ENCODE peak calls at places on chromosomes 6 and 20, in nine cellular contexts. N, J, M, U, V, W, G, F and P are unnamed samples.

GRCh38 chr6:149895702-149896310 is 2.1 kb downstream of the RAET1E start:
- DNase-seq in N (peak), M (peak), J (peak), V (no peak), W (no peak), G (peak), F (peak), U (peak), P (peak)

GRCh38 chr6:35782424-35782823 is 1.6 kb downstream of the CLPSL1 start:
- DNase-seq in W (no peak), V (no peak), J (no peak), F (no peak), U (no peak), N (no peak), M (peak), G (no peak), P (no peak)

GRCh38 chr20:3239026-3239866 is at the start of gene SLC4A11:
- DNase-seq in V (no peak), M (peak), F (peak), U (peak), W (peak), N (peak), J (peak), G (peak), P (peak)

GRCh38 chr6:143006787-143007186 is 53.9 kb upstream of the AIG1 start:
- DNase-seq in G (no peak), J (no peak), F (no peak), M (no peak), N (no peak), W (no peak), V (no peak), U (no peak), P (no peak)

GRCh38 chr20:6766433-6766832 is 1.1 kb upstream of the BMP2 start:
- DNase-seq in M (peak), J (no peak), G (no peak), U (no peak), W (peak), N (no peak), V (no peak), F (no peak), P (no peak)

GRCh38 chr6:66522864-66523263 is 815.8 kb upstream of the EYS start:
- DNase-seq in N (no peak), F (no peak), W (no peak), J (no peak), G (no peak), M (no peak), V (no peak), U (no peak), P (no peak)

GRCh38 chr6:53811082-53811481 is 16.3 kb downstream of the LRRC1 start:
- DNase-seq in W (peak), U (no peak), G (no peak), V (no peak), F (no peak), M (peak), J (no peak), N (peak), P (no peak)

GRCh38 chr20:53157443-53158408 is 185.6 kb downstream of the TSHZ2 start:
- DNase-seq in F (no peak), N (peak), W (peak), U (peak), V (peak), M (peak), G (peak), J (peak), P (no peak)

GRCh38 chr6:7267521-7268091 is 45.4 kb downstream of the SSR1 start:
- DNase-seq in N (peak), F (peak), G (peak), V (no peak), J (peak), M (peak), U (peak), W (no peak), P (no peak)

DNA sequence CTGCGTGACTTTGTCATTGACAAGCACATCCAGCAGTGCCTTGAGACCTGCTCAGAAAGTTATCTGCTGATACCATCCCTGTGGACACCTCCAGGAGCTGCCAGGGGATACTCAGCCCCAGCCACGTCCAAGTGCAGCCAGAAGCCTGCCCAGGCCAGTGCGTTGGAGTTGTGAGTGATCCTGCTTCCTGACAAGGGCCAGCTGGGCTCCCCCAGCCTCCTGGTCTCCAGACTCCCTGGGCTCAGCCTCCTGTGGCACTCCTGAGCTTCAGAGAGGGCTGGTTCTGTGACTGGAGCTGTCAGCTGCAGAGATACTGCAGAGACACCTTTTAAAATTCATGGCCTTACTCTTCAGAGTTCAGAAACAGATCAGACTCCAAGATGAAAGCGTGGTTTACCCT is 515.9 kb downstream of the CD83 start:
- DNase-seq in U (no peak), G (no peak), M (no peak), V (no peak), J (no peak), N (no peak), F (no peak), W (no peak), P (no peak)
- TF ChIP-seq POLR2A in U (no peak), G (no peak), M (no peak), V (no peak), J (no peak), N (no peak), F (no peak), W (no peak), P (no peak)

DNA sequence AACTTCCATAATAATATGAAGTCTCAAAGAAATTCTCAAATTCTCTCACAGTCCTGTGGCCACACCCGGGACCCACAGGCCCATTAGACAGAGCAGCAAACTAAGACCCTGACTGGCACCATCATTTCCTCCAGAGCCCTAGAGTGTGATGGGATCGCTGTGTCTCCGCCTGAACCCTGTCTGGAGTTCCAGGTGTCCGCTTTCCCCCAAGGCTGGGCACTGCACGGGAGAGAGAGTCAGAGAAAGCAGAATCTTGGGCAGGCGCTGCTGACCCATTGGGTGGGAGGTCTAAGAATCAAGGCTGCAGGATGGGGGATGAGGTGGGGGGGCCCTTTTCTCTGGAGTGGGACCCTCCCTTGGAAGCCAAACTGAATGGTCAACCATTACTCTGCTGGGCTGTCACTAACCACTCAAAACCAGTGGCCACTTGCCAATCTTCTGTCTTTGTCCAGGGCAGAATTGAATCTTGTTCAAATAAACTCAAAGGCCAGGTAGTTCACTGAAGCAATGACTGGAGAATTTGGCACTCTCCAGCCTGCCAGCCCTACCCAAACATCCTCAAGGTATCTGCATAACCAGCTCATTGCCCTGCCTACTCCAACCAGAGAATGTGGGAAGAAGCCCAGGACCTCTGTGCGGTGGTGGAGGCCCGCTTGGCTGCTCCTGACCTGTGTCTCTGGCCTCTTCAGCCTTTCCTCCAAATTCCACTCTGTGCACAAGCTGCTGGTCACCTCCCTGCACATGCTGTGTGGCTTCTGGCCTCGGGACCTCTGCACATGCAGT is 141.0 kb downstream of the CEBPB start:
- DNase-seq in G (peak), M (peak), J (no peak), U (no peak), V (peak), F (no peak), N (peak), W (no peak), P (no peak)
- TF ChIP-seq POLR2A in G (no peak), M (no peak), J (no peak), U (no peak), V (no peak), F (no peak), N (peak), W (no peak), P (no peak)

GRCh38 chr6:131640100-131640499 is 3.0 kb downstream of the ENPP3 start:
- DNase-seq in G (no peak), W (no peak), V (no peak), J (no peak), N (no peak), U (no peak), F (no peak), M (no peak), P (no peak)
- TF ChIP-seq POLR2A in G (no peak), W (no peak), V (no peak), J (no peak), N (no peak), U (no peak), F (no peak), M (no peak), P (no peak)

GRCh38 chr20:32359633-32360332 is 1.7 kb downstream of the ASXL1 start:
- DNase-seq in J (peak), U (no peak), F (no peak), N (no peak), V (no peak), G (no peak), M (no peak), W (no peak), P (no peak)
- TF ChIP-seq POLR2A in J (peak), U (no peak), F (no peak), N (no peak), V (no peak), G (no peak), M (no peak), W (no peak), P (no peak)

GRCh38 chr20:36091561-36092423 is 62.7 kb upstream of the EPB41L1 start:
- DNase-seq in J (no peak), U (no peak), N (no peak), W (no peak), V (peak), F (no peak), M (peak), G (no peak), P (no peak)

GRCh38 chr20:36094497-36094896 is 60.0 kb upstream of the EPB41L1 start:
- DNase-seq in N (no peak), W (peak), J (no peak), V (no peak), M (peak), U (no peak), F (no peak), G (no peak), P (peak)

GRCh38 chr20:36092424-36093024 is 62.0 kb upstream of the EPB41L1 start:
- DNase-seq in V (peak), W (peak), G (no peak), J (no peak), M (peak), F (no peak), U (no peak), N (peak), P (no peak)

GRCh38 chr20:36093025-36093803 is 61.3 kb upstream of the EPB41L1 start:
- DNase-seq in J (no peak), N (peak), V (peak), W (peak), F (peak), G (peak), M (peak), U (no peak), P (peak)

DNA sequence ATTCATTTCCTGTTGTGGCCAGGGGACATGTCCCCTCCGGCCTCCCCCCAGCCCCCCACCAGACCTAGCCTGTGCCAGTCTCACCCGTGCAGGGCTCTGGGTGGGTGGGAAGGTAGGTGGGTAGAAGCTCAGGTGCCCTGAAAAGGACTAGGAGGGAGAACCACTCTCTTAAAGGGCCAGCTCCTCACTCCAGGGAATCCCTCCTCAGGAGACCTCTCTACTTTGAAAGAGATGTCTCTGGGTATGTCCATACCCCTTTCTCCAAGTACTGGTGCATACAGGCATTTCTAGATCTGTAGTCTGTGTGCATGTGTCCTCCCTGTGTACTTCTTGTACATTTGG is 60.8 kb upstream of the EPB41L1 start:
- DNase-seq in G (no peak), U (no peak), W (no peak), N (no peak), J (no peak), F (no peak), V (no peak), M (no peak), P (no peak)
- TF ChIP-seq POLR2A in G (no peak), U (no peak), W (no peak), N (no peak), J (no peak), F (no peak), V (no peak), M (no peak), P (no peak)

GRCh38 chr20:36045373-36045714 is 77.0 kb downstream of the CNBD2 start:
- DNase-seq in U (no peak), M (no peak), V (no peak), G (no peak), J (no peak), W (no peak), F (no peak), N (no peak), P (no peak)
- TF ChIP-seq POLR2A in U (no peak), M (no peak), V (no peak), G (no peak), J (no peak), W (no peak), F (no peak), N (no peak), P (no peak)

DNA sequence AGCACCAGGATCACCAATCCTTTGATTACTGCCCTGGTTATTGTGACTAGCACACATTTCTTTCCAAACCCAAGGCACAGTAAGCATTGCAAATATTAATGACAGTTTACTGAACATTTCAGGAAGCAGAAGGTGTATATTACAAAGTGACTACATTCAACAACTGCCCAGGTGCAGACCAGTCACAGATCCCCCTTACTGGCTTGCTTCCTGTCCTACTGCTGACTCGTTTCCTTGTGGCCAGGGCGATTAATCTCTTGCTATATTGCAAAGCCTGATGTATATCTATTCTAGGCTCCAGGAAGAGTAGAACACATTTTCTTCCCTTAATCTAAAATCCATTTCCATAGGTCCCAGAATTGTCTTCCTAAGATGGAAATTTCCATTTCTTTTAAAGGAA is 77.2 kb upstream of the EPHA7 start:
- DNase-seq in V (no peak), F (no peak), M (no peak), N (no peak), G (no peak), W (no peak), U (no peak), J (no peak), P (no peak)
- TF ChIP-seq POLR2A in V (no peak), F (no peak), M (no peak), N (no peak), G (no peak), W (no peak), U (no peak), J (no peak), P (no peak)